ENCODE peak calls at places on chromosomes 1 and 21, in six cellular contexts. L is T1000; B is stimulated activated CD4-positive, alpha-beta T cell treated with anti-CD3 and anti-CD28 coated beads, Interleukin-12 subunit alpha, Interleukin-12 subunit beta, amount 100 ng/mL, for 24 hours; R is GM04504; Y is omental fat pad; Q is activated CD4-positive, CD25-positive, alpha-beta regulatory T cell treated with anti-CD3 and anti-CD28 coated beads, Interleukin-2, amount 50 U/mL, for 72 hours. E is an unnamed sample.

GRCh38 chr1:10867914-10868598 is 71.6 kb upstream of the CASZ1 start:
- DNase-seq in L (no peak), B (no peak), R (no peak), Y (no peak), Q (no peak), E (no peak)

GRCh38 chr1:12593621-12594066 is 24.4 kb downstream of the DHRS3 start:
- DNase-seq in L (no peak), B (no peak), R (peak), Y (no peak), Q (no peak), E (no peak)

GRCh38 chr1:169443923-169444322 is 16.6 kb upstream of the CCDC181 start:
- DNase-seq in L (no peak), B (no peak), R (no peak), Y (no peak), Q (no peak), E (no peak)

GRCh38 chr1:12405325-12406217 is 175.7 kb downstream of the VPS13D start:
- DNase-seq in L (no peak), B (no peak), R (no peak), Y (peak), Q (no peak), E (peak)

GRCh38 chr1:114153051-114153620 is 533 bp downstream of the SYT6 start:
- DNase-seq in L (no peak), B (no peak), R (no peak), Y (no peak), Q (no peak), E (no peak)

GRCh38 chr1:117613969-117614865 is 8.4 kb downstream of the TENT5C start:
- DNase-seq in L (no peak), B (no peak), R (no peak), Y (no peak), Q (no peak), E (no peak)

GRCh38 chr1:34231441-34231840 is 54.7 kb downstream of the C1orf94 start:
- DNase-seq in L (no peak), B (no peak), R (no peak), Y (no peak), Q (no peak), E (no peak)

GRCh38 chr21:46412521-46413364 is 45.9 kb upstream of the DIP2A start:
- DNase-seq in L (no peak), B (no peak), R (no peak), Y (no peak), Q (no peak), E (no peak)

GRCh38 chr1:214461305-214461704 is 90.1 kb downstream of the PTPN14 start:
- DNase-seq in L (no peak), B (no peak), R (no peak), Y (no peak), Q (no peak), E (no peak)

GRCh38 chr1:15758537-15758936 is at the start of gene FBLIM1:
- DNase-seq in L (no peak), B (no peak), R (no peak), Y (no peak), Q (no peak), E (no peak)